ENCODE peak calls at places on chromosomes 6 and 20, in four cellular contexts. J is H1, L is IMR-90, G is H9. A is an unnamed sample.

GRCh38 chr20:19823971-19824370 is 65.9 kb downstream of the RIN2 start:
- DNase-seq in J (no peak), L (no peak), G (no peak), A (no peak)

GRCh38 chr6:125154184-125155135 is 887 bp downstream of the TPD52L1 start:
- DNase-seq in J (peak; percentile 69), L (no peak), G (peak; percentile 49), A (peak; percentile 90)

GRCh38 chr6:43738877-43739641 is 31.0 kb upstream of the VEGFA start:
- DNase-seq in J (no peak), L (no peak), G (peak; percentile 16), A (no peak)

GRCh38 chr6:150640556-150641206 is 41.0 kb downstream of the PLEKHG1 start:
- DNase-seq in J (no peak), L (no peak), G (no peak), A (no peak)

GRCh38 chr6:125507987-125508655 is 206.4 kb upstream of the HDDC2 start:
- DNase-seq in J (no peak), L (no peak), G (no peak), A (no peak)

GRCh38 chr6:135334169-135334568 is 153.1 kb downstream of the MYB start:
- DNase-seq in J (no peak), L (peak; percentile 58), G (no peak), A (peak; percentile 53)

GRCh38 chr20:62832212-62832922 is 15.5 kb downstream of the COL9A3 start:
- DNase-seq in J (no peak), L (no peak), G (peak; percentile 91), A (peak; percentile 31)

GRCh38 chr6:117344444-117345291 is 79.3 kb downstream of the VGLL2 start:
- DNase-seq in J (no peak), L (no peak), G (no peak), A (no peak)

GRCh38 chr20:38117635-38118034 is 47.4 kb downstream of the TGM2 start:
- DNase-seq in J (no peak), L (peak; percentile 66), G (no peak), A (peak; percentile 83)

GRCh38 chr20:17697171-17697570 is 2.6 kb upstream of the BANF2 start:
- DNase-seq in J (no peak), L (no peak), G (no peak), A (no peak)

DNA sequence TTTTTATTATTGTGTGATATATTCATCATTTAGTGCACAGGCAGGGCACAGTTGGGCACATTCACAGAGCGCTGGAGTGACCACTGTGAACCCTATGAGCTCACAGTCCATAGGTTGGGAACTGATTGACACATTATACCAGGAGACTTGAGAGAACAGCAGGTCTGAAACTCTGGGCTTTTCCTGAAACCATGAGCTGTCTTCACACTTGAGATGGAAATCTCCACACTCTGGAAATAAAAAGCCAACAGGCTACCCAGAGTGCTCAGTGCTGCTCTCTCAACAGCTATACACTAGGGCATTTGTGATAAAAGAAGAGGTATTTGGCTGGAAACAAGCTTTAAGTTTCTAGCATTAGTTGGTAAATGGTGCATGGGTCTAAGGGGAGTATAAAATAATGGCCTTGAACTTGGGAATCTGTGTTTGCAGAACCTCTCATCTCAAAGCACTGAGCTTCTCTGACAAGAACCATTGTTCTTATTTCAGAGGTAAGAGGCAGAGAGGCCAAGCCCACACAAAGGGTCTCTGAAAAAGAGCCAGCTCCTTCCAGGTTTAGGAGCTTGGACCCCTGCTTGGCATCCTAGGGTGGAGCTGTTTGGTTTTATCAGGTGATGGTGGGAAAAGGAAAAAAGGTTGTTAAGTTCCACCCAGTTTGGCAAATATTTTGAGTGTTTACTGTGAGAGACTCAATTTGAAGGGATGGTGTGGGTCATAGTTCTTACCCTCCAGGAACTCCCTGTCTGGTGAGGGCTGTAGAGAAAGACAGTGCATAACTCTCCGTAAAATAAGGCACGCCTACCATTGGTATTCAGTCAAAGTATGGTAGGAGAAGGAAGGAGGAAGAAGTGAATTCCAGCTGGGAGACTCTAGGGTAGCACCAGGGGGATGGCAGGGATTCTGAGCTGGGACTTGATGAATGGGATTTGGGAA is 14.5 kb downstream of the CHMP4B start:
- DNase-seq in J (no peak), L (no peak), G (no peak), A (peak; percentile 32)
- H3K56ac ChIP-seq in J (no peak overlapping the region), L (no peak overlapping the region), G (no peak overlapping the region), A (no peak overlapping the region)

GRCh38 chr6:15449001-15449400 is 203.1 kb downstream of the JARID2 start:
- DNase-seq in J (no peak), L (no peak), G (no peak), A (no peak)
- H4K5ac ChIP-seq in J (no peak overlapping the region), L (no peak overlapping the region), G (no peak overlapping the region), A (no peak overlapping the region)

DNA sequence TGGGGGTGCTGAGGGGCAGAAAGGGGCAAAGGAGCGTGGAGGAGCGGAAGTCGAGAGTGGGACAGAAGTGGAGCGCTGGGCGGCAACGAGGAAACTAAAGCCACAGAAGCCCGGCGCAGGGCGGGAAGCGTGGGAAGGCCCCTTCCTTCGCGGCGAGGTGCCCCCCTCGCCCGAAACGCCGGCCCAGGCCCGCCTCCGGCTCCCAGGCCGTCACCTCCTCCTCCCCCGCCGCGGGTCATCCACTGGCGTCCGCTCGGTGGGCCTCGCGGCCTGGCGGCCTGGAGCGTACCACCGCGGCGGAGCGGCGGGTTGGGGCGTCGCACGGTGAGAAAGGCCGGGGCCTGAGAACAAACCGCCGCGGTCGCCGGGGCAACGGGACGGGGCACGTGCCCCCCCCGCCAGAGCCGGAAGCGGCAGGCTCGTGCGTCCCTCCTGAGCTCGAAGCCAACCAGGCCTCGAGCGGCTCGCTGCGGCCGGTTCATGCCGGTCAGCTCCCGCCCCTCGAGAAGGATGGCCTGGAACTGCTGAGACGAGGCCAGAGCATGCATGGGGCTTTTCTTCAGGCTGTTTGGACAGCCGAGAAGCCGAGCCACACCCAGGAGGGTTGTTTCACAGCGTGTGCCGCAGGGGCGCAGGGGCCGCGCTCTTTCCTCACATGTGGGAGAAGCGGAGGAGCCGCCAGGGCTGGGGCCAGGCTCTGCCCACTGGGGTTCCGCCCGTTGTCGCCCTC is at the start of gene TCP11:
- DNase-seq in J (peak; percentile 62), L (no peak), G (peak; percentile 68), A (peak; percentile 56)
- H3K4ac ChIP-seq in J (no peak within 1 kb of the TSS), L (peak within 1 kb of the TSS; percentile 17), G (no peak within 1 kb of the TSS), A (no peak within 1 kb of the TSS)

DNA sequence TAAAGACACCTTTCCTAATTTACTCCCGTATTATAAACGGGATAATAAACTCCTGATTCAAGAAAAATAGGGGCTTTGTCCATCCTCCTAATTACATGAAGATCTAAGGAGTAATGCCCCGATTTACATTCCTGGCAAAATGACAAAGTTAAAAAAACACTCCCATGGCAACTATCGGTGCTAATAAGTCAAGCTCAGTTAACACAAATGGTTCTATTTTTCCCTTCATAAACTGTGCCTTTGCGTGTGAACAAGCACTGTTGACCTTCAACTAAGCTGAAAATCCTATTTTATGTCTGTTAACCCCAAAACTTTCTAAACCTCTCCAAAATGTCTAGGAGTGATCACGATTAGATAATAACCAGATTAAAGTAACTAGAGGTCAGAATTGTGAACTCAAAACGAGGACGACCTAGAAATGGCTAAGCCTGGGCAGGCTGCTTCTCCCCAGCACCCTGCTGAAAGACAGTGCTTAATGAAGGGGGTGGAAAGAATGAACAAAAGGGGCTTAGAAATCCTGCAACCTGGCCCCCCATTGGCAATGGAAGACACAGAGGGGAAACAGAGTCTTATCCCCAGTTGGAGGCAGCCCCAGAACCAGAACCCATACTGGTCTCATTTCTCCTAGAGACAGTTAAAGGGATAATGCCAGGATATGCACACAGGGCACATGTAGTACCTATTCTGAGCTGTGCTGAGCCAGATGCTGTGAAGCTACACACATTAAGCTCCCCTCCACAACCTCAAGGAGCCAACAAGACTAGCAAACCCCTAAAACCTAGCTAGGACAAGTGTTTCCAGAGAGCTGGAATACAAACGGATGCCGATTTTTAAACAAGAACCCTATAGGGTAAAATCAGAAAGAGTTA is 23.0 kb downstream of the SLC23A2 start:
- DNase-seq in J (no peak), L (no peak), G (no peak), A (no peak)
- H3K56ac ChIP-seq in J (no peak overlapping the region), L (no peak overlapping the region), G (no peak overlapping the region), A (no peak overlapping the region)

DNA sequence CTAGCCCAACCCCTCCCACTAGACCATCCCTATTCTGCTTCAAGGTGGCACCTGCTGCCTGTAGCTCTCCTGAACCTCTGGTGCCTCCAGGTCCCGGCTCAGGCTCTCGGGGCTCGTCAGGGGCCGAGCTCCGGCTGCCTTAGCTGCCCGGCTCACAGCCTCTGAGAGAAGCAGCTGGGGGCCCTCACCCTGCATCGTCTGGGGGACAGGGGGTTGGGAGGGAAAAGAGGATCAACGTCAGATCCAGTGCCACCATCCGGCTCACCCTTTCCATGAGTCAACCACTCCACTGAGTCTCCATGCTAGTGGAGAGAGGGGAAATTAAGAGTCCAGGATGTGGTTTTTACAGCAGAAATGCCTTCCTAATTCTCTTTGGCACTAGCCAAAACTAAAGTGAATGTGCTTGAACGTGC is 13.0 kb downstream of the BAG6 start:
- DNase-seq in J (no peak), L (peak; percentile 56), G (no peak), A (no peak)
- H4K5ac ChIP-seq in J (no peak overlapping the region), L (no peak overlapping the region), G (no peak overlapping the region), A (no peak overlapping the region)

DNA sequence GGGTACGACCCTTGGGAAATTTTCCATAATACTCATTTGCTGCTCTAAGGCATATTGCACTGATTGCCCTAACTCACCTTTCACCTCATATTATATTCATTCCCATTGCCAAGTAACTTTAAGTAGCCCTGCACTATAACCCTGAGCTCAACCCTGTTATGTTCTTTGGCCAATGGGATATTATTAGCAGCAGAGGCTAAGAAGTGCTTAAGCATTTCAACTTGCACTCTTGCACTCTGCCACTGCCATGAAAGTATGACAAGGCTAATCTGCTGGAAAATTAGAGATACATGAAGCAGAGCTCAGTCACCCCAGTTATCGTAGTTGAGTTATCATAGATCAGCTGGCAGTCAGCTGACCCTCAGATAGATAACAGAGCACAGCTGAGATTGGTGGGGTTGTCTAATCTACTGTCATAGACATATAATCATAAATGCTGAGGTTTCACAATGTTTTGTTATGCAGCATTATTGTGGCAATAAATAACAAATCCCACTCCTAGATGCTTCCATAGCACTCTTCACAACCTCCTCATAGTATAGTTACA is 209.4 kb upstream of the RUNX2 start:
- DNase-seq in J (no peak), L (no peak), G (no peak), A (no peak)
- H3K4ac ChIP-seq in J (no peak overlapping the region), L (no peak overlapping the region), G (no peak overlapping the region), A (no peak overlapping the region)

A was measured in mesendoderm.